ENCODE peak calls at places on chromosomes 12 and 14, in eight cellular contexts. One of them, this sample, is unnamed.

GRCh38 chr12:5154091-5154490 is 110.4 kb downstream of the KCNA5 start:
- DNase-seq in CD8-positive, alpha-beta T cell: no peak
- DNase-seq in adrenal gland: no peak
- DNase-seq in fibroblast of pulmonary artery: no peak
- DNase-seq in right atrium auricular region: no peak
- DNase-seq in Peyer's patch: no peak
- DNase-seq in IMR-90: no peak
- DNase-seq in brain microvascular endothelial cell: no peak
- DNase-seq in this sample: no peak

GRCh38 chr14:57884175-57884574 is 18.3 kb upstream of the SLC35F4 start:
- DNase-seq in brain microvascular endothelial cell: no peak
- DNase-seq in adrenal gland: no peak
- DNase-seq in Peyer's patch: no peak
- DNase-seq in right atrium auricular region: no peak
- DNase-seq in IMR-90: no peak
- DNase-seq in fibroblast of pulmonary artery: peak; percentile 8
- DNase-seq in CD8-positive, alpha-beta T cell: no peak
- DNase-seq in this sample: peak; percentile 18

GRCh38 chr12:120539303-120539702 is 5.1 kb downstream of the RNF10 start:
- DNase-seq in brain microvascular endothelial cell: no peak
- DNase-seq in fibroblast of pulmonary artery: no peak
- DNase-seq in CD8-positive, alpha-beta T cell: no peak
- DNase-seq in adrenal gland: no peak
- DNase-seq in right atrium auricular region: no peak
- DNase-seq in IMR-90: peak; percentile 55
- DNase-seq in Peyer's patch: no peak
- DNase-seq in this sample: peak; percentile 31

GRCh38 chr14:106681161-106681955 is 1155.0 kb downstream of the TMEM121 start:
- DNase-seq in brain microvascular endothelial cell: no peak
- DNase-seq in CD8-positive, alpha-beta T cell: no peak
- DNase-seq in IMR-90: no peak
- DNase-seq in adrenal gland: no peak
- DNase-seq in right atrium auricular region: no peak
- DNase-seq in fibroblast of pulmonary artery: no peak
- DNase-seq in Peyer's patch: no peak
- DNase-seq in this sample: no peak

GRCh38 chr12:40178701-40179100 is 46.1 kb upstream of the LRRK2 start:
- DNase-seq in brain microvascular endothelial cell: no peak
- DNase-seq in adrenal gland: no peak
- DNase-seq in IMR-90: no peak
- DNase-seq in CD8-positive, alpha-beta T cell: no peak
- DNase-seq in Peyer's patch: no peak
- DNase-seq in right atrium auricular region: no peak
- DNase-seq in fibroblast of pulmonary artery: no peak
- DNase-seq in this sample: no peak

GRCh38 chr14:31110872-31111271 is 84.7 kb upstream of the STRN3 start:
- DNase-seq in CD8-positive, alpha-beta T cell: no peak
- DNase-seq in adrenal gland: no peak
- DNase-seq in fibroblast of pulmonary artery: no peak
- DNase-seq in right atrium auricular region: no peak
- DNase-seq in brain microvascular endothelial cell: no peak
- DNase-seq in IMR-90: no peak
- DNase-seq in Peyer's patch: no peak
- DNase-seq in this sample: no peak

GRCh38 chr12:54195736-54196347 is 7.1 kb upstream of the SMUG1 start:
- DNase-seq in Peyer's patch: peak; percentile 31
- DNase-seq in CD8-positive, alpha-beta T cell: no peak
- DNase-seq in fibroblast of pulmonary artery: peak; percentile 72
- DNase-seq in right atrium auricular region: no peak
- DNase-seq in brain microvascular endothelial cell: peak; percentile 73
- DNase-seq in adrenal gland: no peak
- DNase-seq in IMR-90: peak; percentile 70
- DNase-seq in this sample: peak; percentile 40

GRCh38 chr12:40099423-40099853 is 6.4 kb downstream of the SLC2A13 start:
- DNase-seq in IMR-90: no peak
- DNase-seq in brain microvascular endothelial cell: no peak
- DNase-seq in adrenal gland: no peak
- DNase-seq in fibroblast of pulmonary artery: peak; percentile 8
- DNase-seq in Peyer's patch: no peak
- DNase-seq in right atrium auricular region: no peak
- DNase-seq in CD8-positive, alpha-beta T cell: no peak
- DNase-seq in this sample: no peak

GRCh38 chr12:52691765-52692150 is 11.6 kb upstream of the KRT1 start:
- DNase-seq in brain microvascular endothelial cell: no peak
- DNase-seq in IMR-90: no peak
- DNase-seq in right atrium auricular region: no peak
- DNase-seq in fibroblast of pulmonary artery: no peak
- DNase-seq in adrenal gland: no peak
- DNase-seq in CD8-positive, alpha-beta T cell: no peak
- DNase-seq in Peyer's patch: no peak
- DNase-seq in this sample: no peak

GRCh38 chr12:52689936-52690335 is 9.7 kb upstream of the KRT1 start:
- DNase-seq in IMR-90: no peak
- DNase-seq in CD8-positive, alpha-beta T cell: no peak
- DNase-seq in adrenal gland: no peak
- DNase-seq in brain microvascular endothelial cell: no peak
- DNase-seq in right atrium auricular region: no peak
- DNase-seq in fibroblast of pulmonary artery: no peak
- DNase-seq in Peyer's patch: no peak
- DNase-seq in this sample: no peak

GRCh38 chr12:52691076-52691764 is 11.0 kb upstream of the KRT1 start:
- DNase-seq in adrenal gland: no peak
- DNase-seq in Peyer's patch: peak; percentile 28
- DNase-seq in brain microvascular endothelial cell: no peak
- DNase-seq in right atrium auricular region: no peak
- DNase-seq in fibroblast of pulmonary artery: no peak
- DNase-seq in IMR-90: no peak
- DNase-seq in CD8-positive, alpha-beta T cell: peak; percentile 78
- DNase-seq in this sample: no peak

GRCh38 chr12:52689239-52689638 is 9.0 kb upstream of the KRT1 start:
- DNase-seq in adrenal gland: no peak
- DNase-seq in CD8-positive, alpha-beta T cell: no peak
- DNase-seq in brain microvascular endothelial cell: no peak
- DNase-seq in IMR-90: no peak
- DNase-seq in Peyer's patch: no peak
- DNase-seq in fibroblast of pulmonary artery: no peak
- DNase-seq in right atrium auricular region: no peak
- DNase-seq in this sample: no peak

GRCh38 chr12:52690351-52691075 is 10.3 kb upstream of the KRT1 start:
- DNase-seq in CD8-positive, alpha-beta T cell: no peak
- DNase-seq in fibroblast of pulmonary artery: no peak
- DNase-seq in right atrium auricular region: no peak
- DNase-seq in Peyer's patch: no peak
- DNase-seq in adrenal gland: no peak
- DNase-seq in IMR-90: no peak
- DNase-seq in brain microvascular endothelial cell: no peak
- DNase-seq in this sample: no peak
- H3K4me3 ChIP-seq in CD8-positive, alpha-beta T cell: peak overlapping the region; percentile 44
- H3K4me3 ChIP-seq in fibroblast of pulmonary artery: no peak overlapping the region
- H3K4me3 ChIP-seq in right atrium auricular region: no peak overlapping the region
- H3K4me3 ChIP-seq in Peyer's patch: peak overlapping the region; percentile 43
- H3K4me3 ChIP-seq in adrenal gland: no peak overlapping the region
- H3K4me3 ChIP-seq in IMR-90: no peak overlapping the region
- H3K4me3 ChIP-seq in brain microvascular endothelial cell: no peak overlapping the region
- H3K4me3 ChIP-seq in this sample: no peak overlapping the region

DNA sequence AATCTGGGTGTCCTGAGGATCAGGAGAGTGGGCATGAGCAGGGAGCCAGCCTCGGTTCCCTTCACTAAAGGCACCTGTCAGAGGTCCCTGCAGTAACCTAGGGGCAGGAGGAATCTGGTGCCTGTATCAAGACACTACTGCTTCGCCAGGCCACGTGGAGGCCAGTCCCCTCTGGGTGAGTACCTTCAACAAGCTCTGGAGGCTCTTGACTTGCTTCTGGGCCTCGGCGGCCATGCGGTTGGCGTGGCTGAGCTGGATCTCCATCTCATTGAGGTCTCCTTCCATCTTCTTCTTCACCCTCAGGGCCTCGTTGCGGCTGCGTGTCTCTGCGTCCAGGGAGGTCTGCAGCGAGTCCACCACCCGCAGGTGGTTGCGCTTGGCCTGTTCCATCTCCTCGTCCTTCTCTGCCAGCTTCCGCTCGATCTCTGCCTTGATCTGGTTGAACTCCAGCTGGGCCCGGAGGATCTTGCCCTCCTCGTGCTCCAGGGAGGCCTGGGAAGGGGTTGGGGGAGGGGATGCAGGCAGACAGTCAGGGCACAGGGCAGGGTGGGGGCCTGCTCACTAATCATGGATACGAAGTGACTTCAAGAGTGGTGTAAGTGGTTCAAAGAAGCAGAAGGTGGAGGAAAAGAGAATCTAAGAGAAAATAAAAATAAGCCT is 7.9 kb upstream of the MYH6 start:
- DNase-seq in brain microvascular endothelial cell: no peak
- DNase-seq in Peyer's patch: no peak
- DNase-seq in IMR-90: no peak
- DNase-seq in right atrium auricular region: no peak
- DNase-seq in fibroblast of pulmonary artery: no peak
- DNase-seq in adrenal gland: no peak
- DNase-seq in CD8-positive, alpha-beta T cell: no peak
- DNase-seq in this sample: no peak
- H3K4me3 ChIP-seq in brain microvascular endothelial cell: no peak overlapping the region
- H3K4me3 ChIP-seq in Peyer's patch: no peak overlapping the region
- H3K4me3 ChIP-seq in IMR-90: no peak overlapping the region
- H3K4me3 ChIP-seq in right atrium auricular region: no peak overlapping the region
- H3K4me3 ChIP-seq in fibroblast of pulmonary artery: no peak overlapping the region
- H3K4me3 ChIP-seq in adrenal gland: no peak overlapping the region
- H3K4me3 ChIP-seq in CD8-positive, alpha-beta T cell: no peak overlapping the region
- H3K4me3 ChIP-seq in this sample: no peak overlapping the region

GRCh38 chr14:60505448-60505847 is 3.5 kb upstream of the SIX6 start:
- DNase-seq in adrenal gland: no peak
- DNase-seq in fibroblast of pulmonary artery: no peak
- DNase-seq in Peyer's patch: no peak
- DNase-seq in right atrium auricular region: no peak
- DNase-seq in CD8-positive, alpha-beta T cell: no peak
- DNase-seq in IMR-90: no peak
- DNase-seq in brain microvascular endothelial cell: no peak
- DNase-seq in this sample: no peak
- H3K4me3 ChIP-seq in adrenal gland: no peak overlapping the region
- H3K4me3 ChIP-seq in fibroblast of pulmonary artery: no peak overlapping the region
- H3K4me3 ChIP-seq in Peyer's patch: no peak overlapping the region
- H3K4me3 ChIP-seq in right atrium auricular region: no peak overlapping the region
- H3K4me3 ChIP-seq in CD8-positive, alpha-beta T cell: no peak overlapping the region
- H3K4me3 ChIP-seq in IMR-90: no peak overlapping the region
- H3K4me3 ChIP-seq in brain microvascular endothelial cell: no peak overlapping the region
- H3K4me3 ChIP-seq in this sample: no peak overlapping the region

DNA sequence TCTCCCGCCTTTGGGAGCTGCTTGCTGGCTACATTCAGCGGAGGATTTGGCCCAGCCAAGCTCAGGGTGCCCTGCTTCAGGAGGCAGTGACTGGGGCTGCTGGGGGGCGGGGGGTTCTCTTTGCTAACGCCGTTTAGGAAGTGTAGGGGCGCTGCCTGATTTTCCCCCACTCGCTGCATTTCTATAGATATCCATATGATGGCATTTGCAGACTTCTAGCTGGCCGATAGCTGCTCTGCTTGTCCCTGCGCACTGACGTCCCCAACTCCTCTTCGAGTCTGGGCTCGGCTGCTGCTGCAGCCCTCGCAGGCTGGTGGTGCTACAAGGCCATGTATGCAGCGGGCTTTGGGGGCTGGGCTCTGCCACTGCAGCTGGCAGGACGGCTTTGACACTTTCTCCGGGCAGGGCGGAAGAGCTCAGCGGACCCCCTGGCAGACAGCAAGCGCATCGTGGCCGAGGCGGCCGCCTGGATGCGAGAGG is 3.1 kb downstream of the LRFN5 start:
- DNase-seq in CD8-positive, alpha-beta T cell: no peak
- DNase-seq in right atrium auricular region: no peak
- DNase-seq in adrenal gland: peak; percentile 80
- DNase-seq in Peyer's patch: no peak
- DNase-seq in brain microvascular endothelial cell: no peak
- DNase-seq in fibroblast of pulmonary artery: peak; percentile 79
- DNase-seq in IMR-90: peak; percentile 58
- DNase-seq in this sample: peak; percentile 70
- H3K4me3 ChIP-seq in CD8-positive, alpha-beta T cell: no peak overlapping the region
- H3K4me3 ChIP-seq in right atrium auricular region: peak overlapping the region; percentile 12
- H3K4me3 ChIP-seq in adrenal gland: no peak overlapping the region
- H3K4me3 ChIP-seq in Peyer's patch: no peak overlapping the region
- H3K4me3 ChIP-seq in brain microvascular endothelial cell: peak overlapping the region; percentile 53
- H3K4me3 ChIP-seq in fibroblast of pulmonary artery: peak overlapping the region; percentile 83
- H3K4me3 ChIP-seq in IMR-90: peak overlapping the region; percentile 18
- H3K4me3 ChIP-seq in this sample: peak overlapping the region; percentile 52

GRCh38 chr12:85274076-85274415 is 6.0 kb upstream of the ALX1 start:
- DNase-seq in fibroblast of pulmonary artery: no peak
- DNase-seq in IMR-90: no peak
- DNase-seq in Peyer's patch: no peak
- DNase-seq in CD8-positive, alpha-beta T cell: no peak
- DNase-seq in adrenal gland: no peak
- DNase-seq in brain microvascular endothelial cell: no peak
- DNase-seq in right atrium auricular region: no peak
- DNase-seq in this sample: no peak

GRCh38 chr12:85277900-85278597 is 2.0 kb upstream of the ALX1 start:
- DNase-seq in adrenal gland: no peak
- DNase-seq in CD8-positive, alpha-beta T cell: no peak
- DNase-seq in IMR-90: no peak
- DNase-seq in fibroblast of pulmonary artery: no peak
- DNase-seq in brain microvascular endothelial cell: no peak
- DNase-seq in Peyer's patch: no peak
- DNase-seq in right atrium auricular region: no peak
- DNase-seq in this sample: peak; percentile 22

GRCh38 chr12:85275359-85275758 is 4.7 kb upstream of the ALX1 start:
- DNase-seq in CD8-positive, alpha-beta T cell: no peak
- DNase-seq in Peyer's patch: no peak
- DNase-seq in IMR-90: no peak
- DNase-seq in brain microvascular endothelial cell: no peak
- DNase-seq in fibroblast of pulmonary artery: no peak
- DNase-seq in right atrium auricular region: no peak
- DNase-seq in adrenal gland: no peak
- DNase-seq in this sample: no peak

GRCh38 chr12:85278598-85279448 is 1.2 kb upstream of the ALX1 start:
- DNase-seq in right atrium auricular region: no peak
- DNase-seq in brain microvascular endothelial cell: no peak
- DNase-seq in IMR-90: no peak
- DNase-seq in fibroblast of pulmonary artery: no peak
- DNase-seq in adrenal gland: no peak
- DNase-seq in CD8-positive, alpha-beta T cell: no peak
- DNase-seq in Peyer's patch: no peak
- DNase-seq in this sample: peak; percentile 19

DNA sequence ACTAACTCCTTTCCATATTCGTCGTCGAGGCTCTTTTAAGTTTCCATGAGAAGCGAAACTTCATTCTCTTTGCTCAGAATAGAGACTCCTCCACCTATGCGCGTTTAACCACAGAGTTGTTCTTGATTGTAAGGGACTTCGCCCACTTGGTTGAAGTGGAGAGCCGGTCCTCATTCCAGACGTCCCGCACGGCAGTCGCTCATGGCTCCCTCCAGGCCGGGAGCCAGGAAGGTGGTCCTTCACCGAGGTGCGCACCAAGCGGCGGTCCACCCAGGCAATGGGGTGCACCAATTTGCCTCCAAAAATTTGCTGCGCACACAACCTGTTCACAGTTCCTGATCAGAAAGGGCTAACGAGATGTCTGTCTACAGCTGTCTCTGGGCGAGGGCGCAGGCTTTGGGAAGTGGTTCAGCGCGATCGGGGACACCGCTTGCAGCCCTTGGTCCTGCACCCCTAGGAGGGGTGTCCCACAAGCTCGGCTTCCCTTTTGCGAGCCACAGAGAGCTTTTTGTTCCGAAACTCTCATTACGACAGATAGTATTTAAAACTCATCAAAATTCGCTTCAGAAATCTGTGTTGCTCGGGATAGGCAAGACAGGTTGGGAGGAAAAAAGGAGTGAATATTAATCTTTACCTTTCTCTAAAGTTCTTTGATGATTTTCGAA is 6.5 kb upstream of the ALX1 start:
- DNase-seq in fibroblast of pulmonary artery: no peak
- DNase-seq in CD8-positive, alpha-beta T cell: no peak
- DNase-seq in Peyer's patch: no peak
- DNase-seq in IMR-90: no peak
- DNase-seq in brain microvascular endothelial cell: no peak
- DNase-seq in right atrium auricular region: no peak
- DNase-seq in adrenal gland: no peak
- DNase-seq in this sample: no peak
- H3K4me3 ChIP-seq in fibroblast of pulmonary artery: no peak overlapping the region
- H3K4me3 ChIP-seq in CD8-positive, alpha-beta T cell: no peak overlapping the region
- H3K4me3 ChIP-seq in Peyer's patch: no peak overlapping the region
- H3K4me3 ChIP-seq in IMR-90: no peak overlapping the region
- H3K4me3 ChIP-seq in brain microvascular endothelial cell: peak overlapping the region; percentile 36
- H3K4me3 ChIP-seq in right atrium auricular region: no peak overlapping the region
- H3K4me3 ChIP-seq in adrenal gland: no peak overlapping the region
- H3K4me3 ChIP-seq in this sample: no peak overlapping the region